ENCODE peak calls at places on chromosomes 13 and 19, in five cellular contexts. Q is astrocyte of the spinal cord, T is cardiac fibroblast, N is foreskin fibroblast, H is body of pancreas. L is an unnamed sample.

GRCh38 chr19:12777217-12778019 is 2.1 kb upstream of the HOOK2 start:
- DNase-seq in H (peak), Q (peak), T (peak), N (peak), L (no peak)

GRCh38 chr19:10424011-10424637 is 3.8 kb downstream of the PDE4A start:
- DNase-seq in H (peak), Q (peak), N (peak), T (peak), L (no peak)

GRCh38 chr13:50969691-50970090 is 60.1 kb downstream of the RNASEH2B start:
- DNase-seq in N (no peak), H (no peak), Q (peak), T (no peak), L (no peak)

GRCh38 chr19:3981373-3981735 is 3.9 kb downstream of the EEF2 start:
- DNase-seq in H (no peak), N (no peak), Q (no peak), T (no peak), L (no peak)

GRCh38 chr13:79936368-79937136 is 404.4 kb downstream of the SPRY2 start:
- DNase-seq in H (peak), N (peak), T (peak), Q (peak), L (peak)

GRCh38 chr13:85137516-85137915 is 661.7 kb downstream of the SLITRK6 start:
- DNase-seq in Q (no peak), T (no peak), H (no peak), N (no peak), L (no peak)

GRCh38 chr13:49530452-49530851 is 34.7 kb downstream of the PHF11 start:
- DNase-seq in N (no peak), H (peak), Q (no peak), T (no peak), L (no peak)

GRCh38 chr19:10450853-10451609 is 30.7 kb downstream of the PDE4A start:
- DNase-seq in H (no peak), T (no peak), N (no peak), Q (no peak), L (no peak)

GRCh38 chr19:11451942-11452813 is 16.7 kb downstream of the PRKCSH start:
- DNase-seq in Q (no peak), H (no peak), T (no peak), N (no peak), L (no peak)
- TF ChIP-seq CTCF in Q (peak), H (no peak), T (no peak), N (no peak), L (peak)

GRCh38 chr13:110456550-110456949 is 105.0 kb downstream of the RAB20 start:
- DNase-seq in Q (no peak), T (no peak), N (no peak), H (no peak), L (no peak)
- TF ChIP-seq CTCF in Q (no peak), T (no peak), N (no peak), H (no peak), L (no peak)

GRCh38 chr19:6766357-6767080 is 716 bp downstream of the SH2D3A start:
- DNase-seq in N (no peak), H (no peak), T (no peak), Q (no peak), L (no peak)

GRCh38 chr19:6769006-6769637 is 1.9 kb upstream of the SH2D3A start:
- DNase-seq in T (peak), N (no peak), Q (no peak), H (no peak), L (no peak)

GRCh38 chr19:6767081-6767356 is 216 bp downstream of the SH2D3A start:
- DNase-seq in N (no peak), H (peak), T (no peak), Q (no peak), L (no peak)

GRCh38 chr19:6768236-6768785 is 1.1 kb upstream of the SH2D3A start:
- DNase-seq in T (no peak), H (no peak), N (no peak), Q (no peak), L (no peak)

GRCh38 chr19:6767357-6768235 is at the start of gene SH2D3A:
- DNase-seq in T (peak), H (peak), Q (no peak), N (peak), L (no peak)
- TF ChIP-seq CTCF in T (no peak), H (peak), Q (no peak), N (no peak), L (no peak)

GRCh38 chr19:32464279-32464678 is 58.7 kb downstream of the DPY19L3 start:
- DNase-seq in T (peak), H (no peak), N (no peak), Q (peak), L (no peak)
- TF ChIP-seq CTCF in T (peak), H (no peak), N (peak), Q (peak), L (peak)

DNA sequence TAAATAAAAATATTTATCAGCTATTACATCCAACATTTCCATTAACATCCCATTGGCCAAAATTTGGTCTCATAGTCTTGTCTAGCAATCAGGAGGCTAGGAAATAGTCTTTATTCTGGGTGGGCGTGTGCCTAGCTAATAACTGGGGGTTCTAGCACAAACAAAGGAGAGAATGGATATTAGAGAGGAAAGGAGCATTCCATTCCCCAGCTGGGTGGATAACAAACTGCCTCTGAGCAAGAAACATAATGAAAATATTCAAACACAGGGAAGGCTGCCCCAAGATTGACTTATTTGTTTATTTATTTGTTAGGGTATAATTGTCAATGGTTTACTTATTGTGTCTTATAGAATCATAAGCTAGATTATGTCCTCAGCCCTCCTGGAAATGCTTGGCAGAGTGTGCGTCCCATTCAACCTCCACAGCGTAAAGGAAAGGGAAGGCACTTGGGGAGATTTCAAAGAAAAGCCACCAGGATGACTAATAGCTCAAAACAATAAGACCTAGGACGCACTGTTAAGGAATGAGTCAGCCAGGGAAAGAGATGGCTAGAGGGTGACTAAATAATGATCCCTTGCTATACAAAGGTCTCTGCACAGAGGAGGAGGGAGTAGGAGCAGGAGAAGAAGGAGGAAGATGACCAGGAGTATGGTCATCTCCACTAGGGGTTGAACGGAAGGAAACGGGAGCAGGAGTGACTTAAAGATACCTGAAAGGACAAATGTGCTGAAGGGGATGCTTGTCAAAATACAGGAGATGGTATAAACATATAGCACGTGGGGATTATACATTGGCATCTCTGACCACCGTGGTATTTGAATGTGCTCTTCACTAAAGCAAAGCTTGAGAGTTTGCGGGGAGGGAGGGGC is 23.5 kb upstream of the USP12 start:
- DNase-seq in N (peak), T (peak), H (no peak), Q (peak), L (peak)
- TF ChIP-seq CTCF in N (no peak), T (no peak), H (no peak), Q (no peak), L (no peak)

GRCh38 chr13:77492982-77493381 is 42.5 kb upstream of the SCEL start:
- DNase-seq in Q (peak), H (peak), T (peak), N (peak), L (no peak)
- TF ChIP-seq CTCF in Q (peak), H (peak), T (peak), N (peak), L (peak)

GRCh38 chr13:23715762-23716235 is 145.6 kb downstream of the TNFRSF19 start:
- DNase-seq in N (no peak), T (peak), H (peak), Q (no peak), L (no peak)
- TF ChIP-seq CTCF in N (no peak), T (peak), H (peak), Q (peak), L (peak)

L was measured in kidney epithelial cell.